ENCODE peak calls at places on chromosomes 1 and 21, in six cellular contexts. One of them, this sample, is unnamed.

GRCh38 chr1:205480349-205481278 is 23.9 kb upstream of the CDK18 start:
- DNase-seq in NB4: no peak
- DNase-seq in prostate gland: no peak
- DNase-seq in Panc1: no peak
- DNase-seq in GM23338: no peak
- DNase-seq in heart left ventricle: no peak
- DNase-seq in this sample: peak

GRCh38 chr1:159923203-159924024 is 1.9 kb downstream of the TAGLN2 start:
- DNase-seq in NB4: peak
- DNase-seq in prostate gland: peak
- DNase-seq in Panc1: no peak
- DNase-seq in GM23338: peak
- DNase-seq in heart left ventricle: peak
- DNase-seq in this sample: peak

GRCh38 chr21:45353200-45353599 is 51.8 kb upstream of the COL18A1 start:
- DNase-seq in NB4: no peak
- DNase-seq in prostate gland: no peak
- DNase-seq in Panc1: no peak
- DNase-seq in GM23338: no peak
- DNase-seq in heart left ventricle: no peak
- DNase-seq in this sample: no peak

GRCh38 chr1:186735463-186735862 is 55.2 kb upstream of the PTGS2 start:
- DNase-seq in NB4: no peak
- DNase-seq in prostate gland: no peak
- DNase-seq in Panc1: no peak
- DNase-seq in GM23338: no peak
- DNase-seq in heart left ventricle: no peak
- DNase-seq in this sample: no peak

GRCh38 chr1:46492269-46492853 is 2.7 kb downstream of the DMBX1 start:
- DNase-seq in NB4: no peak
- DNase-seq in prostate gland: no peak
- DNase-seq in Panc1: no peak
- DNase-seq in GM23338: no peak
- DNase-seq in heart left ventricle: no peak
- DNase-seq in this sample: no peak

GRCh38 chr21:27572681-27573080 is 605.8 kb upstream of the ADAMTS5 start:
- DNase-seq in NB4: no peak
- DNase-seq in prostate gland: no peak
- DNase-seq in Panc1: no peak
- DNase-seq in GM23338: no peak
- DNase-seq in heart left ventricle: no peak
- DNase-seq in this sample: no peak

GRCh38 chr1:20366766-20367602 is 76.3 kb downstream of the VWA5B1 start:
- DNase-seq in NB4: no peak
- DNase-seq in prostate gland: no peak
- DNase-seq in Panc1: no peak
- DNase-seq in GM23338: peak
- DNase-seq in heart left ventricle: no peak
- DNase-seq in this sample: no peak

GRCh38 chr1:81874461-81874860 is 73.7 kb downstream of the ADGRL2 start:
- DNase-seq in NB4: no peak
- DNase-seq in prostate gland: no peak
- DNase-seq in Panc1: no peak
- DNase-seq in GM23338: no peak
- DNase-seq in heart left ventricle: no peak
- DNase-seq in this sample: no peak

GRCh38 chr1:228370941-228371740 is 35.5 kb downstream of the TRIM11 start:
- DNase-seq in NB4: peak
- DNase-seq in prostate gland: no peak
- DNase-seq in Panc1: no peak
- DNase-seq in GM23338: no peak
- DNase-seq in heart left ventricle: peak
- DNase-seq in this sample: no peak

GRCh38 chr1:198651685-198652400 is 13.0 kb downstream of the PTPRC start:
- DNase-seq in NB4: peak
- DNase-seq in prostate gland: no peak
- DNase-seq in Panc1: no peak
- DNase-seq in GM23338: no peak
- DNase-seq in heart left ventricle: no peak
- DNase-seq in this sample: no peak

GRCh38 chr1:16293568-16293967 is 56.6 kb upstream of the CPLANE2 start:
- DNase-seq in NB4: peak
- DNase-seq in prostate gland: no peak
- DNase-seq in Panc1: no peak
- DNase-seq in GM23338: no peak
- DNase-seq in heart left ventricle: no peak
- DNase-seq in this sample: no peak

GRCh38 chr1:192826791-192827477 is 18.1 kb downstream of the RGS2 start:
- DNase-seq in NB4: no peak
- DNase-seq in prostate gland: no peak
- DNase-seq in Panc1: no peak
- DNase-seq in GM23338: no peak
- DNase-seq in heart left ventricle: no peak
- DNase-seq in this sample: no peak

GRCh38 chr1:225911207-225912130 is 12.6 kb downstream of the PYCR2 start:
- DNase-seq in NB4: no peak
- DNase-seq in prostate gland: peak
- DNase-seq in Panc1: no peak
- DNase-seq in GM23338: peak
- DNase-seq in heart left ventricle: peak
- DNase-seq in this sample: peak

GRCh38 chr1:61086245-61086644 is 3.9 kb downstream of the NFIA start:
- DNase-seq in NB4: no peak
- DNase-seq in prostate gland: no peak
- DNase-seq in Panc1: no peak
- DNase-seq in GM23338: no peak
- DNase-seq in heart left ventricle: no peak
- DNase-seq in this sample: no peak

GRCh38 chr1:61084560-61084991 is 2.2 kb downstream of the NFIA start:
- DNase-seq in NB4: no peak
- DNase-seq in prostate gland: no peak
- DNase-seq in Panc1: no peak
- DNase-seq in GM23338: no peak
- DNase-seq in heart left ventricle: no peak
- DNase-seq in this sample: no peak

GRCh38 chr1:61083799-61084385 is 1.5 kb downstream of the NFIA start:
- DNase-seq in NB4: no peak
- DNase-seq in prostate gland: no peak
- DNase-seq in Panc1: peak
- DNase-seq in GM23338: peak
- DNase-seq in heart left ventricle: no peak
- DNase-seq in this sample: no peak

GRCh38 chr1:61087574-61087973 is 5.2 kb downstream of the NFIA start:
- DNase-seq in NB4: no peak
- DNase-seq in prostate gland: no peak
- DNase-seq in Panc1: no peak
- DNase-seq in GM23338: no peak
- DNase-seq in heart left ventricle: no peak
- DNase-seq in this sample: no peak

DNA sequence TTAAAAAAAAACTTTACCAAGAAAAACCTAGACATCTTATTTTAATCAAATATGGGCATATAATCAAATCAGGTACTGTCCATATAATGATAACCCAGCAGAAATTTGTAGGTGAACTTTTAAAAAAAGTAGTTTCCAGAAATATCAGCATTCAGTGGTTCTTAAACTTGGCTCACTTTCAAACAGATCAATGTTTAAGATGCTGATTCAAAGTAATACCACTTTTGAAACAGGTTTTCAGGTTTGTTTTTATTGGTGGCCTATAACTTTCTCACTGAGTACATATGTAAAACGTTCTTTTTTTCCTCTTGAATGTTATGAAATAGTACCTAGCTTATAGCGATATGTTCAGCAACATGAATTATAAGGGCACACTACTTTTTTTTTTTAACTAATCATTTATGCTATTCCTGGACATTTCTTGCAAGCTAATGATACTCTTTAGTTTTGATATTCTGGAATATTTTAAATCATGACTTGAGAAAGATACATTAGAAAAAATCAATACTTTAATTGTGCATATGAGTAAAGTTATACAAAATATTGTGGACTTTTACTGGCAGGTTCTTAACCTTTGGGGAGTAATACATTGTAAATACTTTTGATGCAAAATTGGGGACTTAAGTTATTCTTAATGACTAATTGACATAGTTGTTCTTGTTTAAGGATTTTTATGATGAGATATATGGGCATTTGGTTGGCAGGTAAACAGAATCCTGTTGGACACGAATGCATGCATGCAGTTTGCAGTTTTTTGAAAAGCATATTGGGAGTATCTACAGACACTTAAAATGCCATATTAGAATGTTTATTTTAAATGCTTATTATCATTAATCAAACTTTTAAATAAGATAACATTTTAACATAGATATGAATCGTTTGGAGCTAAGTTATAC is 3.1 kb downstream of the NFIA start:
- DNase-seq in NB4: no peak
- DNase-seq in prostate gland: no peak
- DNase-seq in Panc1: no peak
- DNase-seq in GM23338: no peak
- DNase-seq in heart left ventricle: no peak
- DNase-seq in this sample: no peak
- H3K4me3 ChIP-seq in NB4: no peak
- H3K4me3 ChIP-seq in prostate gland: peak
- H3K4me3 ChIP-seq in Panc1: no peak
- H3K4me3 ChIP-seq in GM23338: no peak
- H3K4me3 ChIP-seq in heart left ventricle: peak
- H3K4me3 ChIP-seq in this sample: no peak

GRCh38 chr1:3899776-3900149 is 309 bp downstream of the C1orf174 start:
- DNase-seq in NB4: no peak
- DNase-seq in prostate gland: no peak
- DNase-seq in Panc1: no peak
- DNase-seq in GM23338: peak
- DNase-seq in heart left ventricle: no peak
- DNase-seq in this sample: no peak
- TF ChIP-seq CTCF in NB4: no peak
- TF ChIP-seq CTCF in prostate gland: no peak
- TF ChIP-seq CTCF in Panc1: no peak
- TF ChIP-seq CTCF in GM23338: no peak
- TF ChIP-seq CTCF in heart left ventricle: no peak
- TF ChIP-seq CTCF in this sample: no peak

GRCh38 chr1:48219803-48220202 is 2.7 kb upstream of the SLC5A9 start:
- DNase-seq in NB4: no peak
- DNase-seq in prostate gland: no peak
- DNase-seq in Panc1: no peak
- DNase-seq in GM23338: no peak
- DNase-seq in heart left ventricle: no peak
- DNase-seq in this sample: no peak
- H3K4me3 ChIP-seq in NB4: no peak
- H3K4me3 ChIP-seq in prostate gland: no peak
- H3K4me3 ChIP-seq in Panc1: no peak
- H3K4me3 ChIP-seq in GM23338: no peak
- H3K4me3 ChIP-seq in heart left ventricle: no peak
- H3K4me3 ChIP-seq in this sample: no peak

GRCh38 chr1:150696995-150697927 is at the start of gene GOLPH3L:
- DNase-seq in NB4: peak
- DNase-seq in prostate gland: peak
- DNase-seq in Panc1: peak
- DNase-seq in GM23338: peak
- DNase-seq in heart left ventricle: peak
- DNase-seq in this sample: peak
- TF ChIP-seq CTCF in NB4: no peak
- TF ChIP-seq CTCF in prostate gland: peak
- TF ChIP-seq CTCF in Panc1: no peak
- TF ChIP-seq CTCF in GM23338: no peak
- TF ChIP-seq CTCF in heart left ventricle: no peak
- TF ChIP-seq CTCF in this sample: no peak

GRCh38 chr1:217674330-217674729 is 43.2 kb downstream of the SPATA17 start:
- DNase-seq in NB4: no peak
- DNase-seq in prostate gland: no peak
- DNase-seq in Panc1: no peak
- DNase-seq in GM23338: peak
- DNase-seq in heart left ventricle: no peak
- DNase-seq in this sample: no peak

DNA sequence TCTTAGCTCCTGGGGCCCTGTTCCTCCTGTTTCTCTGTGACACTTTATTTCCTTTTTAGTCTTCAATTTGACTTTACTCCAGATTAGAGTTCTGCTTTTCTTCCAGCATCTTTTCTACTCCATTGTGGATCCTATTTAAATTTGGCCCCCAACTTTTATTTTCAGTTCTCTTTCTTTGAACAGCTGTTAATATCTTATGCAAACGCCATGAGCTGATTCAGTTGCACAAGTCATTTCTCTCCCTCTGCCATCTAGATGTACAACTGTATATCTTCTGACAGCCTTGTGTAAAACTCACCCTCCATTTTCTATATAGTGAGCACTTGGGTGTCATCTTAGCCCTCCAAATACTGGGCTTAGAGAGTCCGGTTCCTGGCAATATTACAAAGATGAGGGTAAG is 42.2 kb downstream of the SPATA17 start:
- DNase-seq in NB4: no peak
- DNase-seq in prostate gland: no peak
- DNase-seq in Panc1: no peak
- DNase-seq in GM23338: no peak
- DNase-seq in heart left ventricle: no peak
- DNase-seq in this sample: no peak
- H3K4me3 ChIP-seq in NB4: no peak
- H3K4me3 ChIP-seq in prostate gland: no peak
- H3K4me3 ChIP-seq in Panc1: no peak
- H3K4me3 ChIP-seq in GM23338: no peak
- H3K4me3 ChIP-seq in heart left ventricle: no peak
- H3K4me3 ChIP-seq in this sample: no peak

DNA sequence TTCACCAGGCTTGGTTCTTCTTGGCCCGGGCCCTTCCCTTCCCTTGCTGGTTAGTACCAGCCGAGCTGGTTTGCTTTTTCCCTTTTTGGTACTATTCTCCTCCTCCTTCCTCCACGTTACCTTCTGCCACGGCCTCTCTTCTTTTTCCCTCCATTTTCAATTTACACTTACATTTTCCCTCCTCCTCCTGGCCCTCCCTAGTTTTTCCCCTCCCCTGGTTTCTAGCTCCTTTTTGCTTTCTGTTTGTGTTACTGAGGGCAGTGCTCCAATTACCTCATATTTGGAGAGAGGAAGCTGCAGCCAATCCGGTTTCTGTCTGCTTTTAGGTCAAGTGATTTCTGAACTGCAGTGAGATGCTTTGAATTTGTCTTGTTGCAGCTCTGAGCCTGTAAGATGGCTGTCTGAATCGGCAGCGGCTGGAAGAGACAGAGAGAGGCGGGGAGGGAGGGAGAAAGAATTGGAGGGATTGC is 63.7 kb downstream of the MACF1 start:
- DNase-seq in NB4: no peak
- DNase-seq in prostate gland: peak
- DNase-seq in Panc1: no peak
- DNase-seq in GM23338: peak
- DNase-seq in heart left ventricle: peak
- DNase-seq in this sample: no peak
- TF ChIP-seq CTCF in NB4: no peak
- TF ChIP-seq CTCF in prostate gland: no peak
- TF ChIP-seq CTCF in Panc1: no peak
- TF ChIP-seq CTCF in GM23338: no peak
- TF ChIP-seq CTCF in heart left ventricle: no peak
- TF ChIP-seq CTCF in this sample: no peak

This sample was measured in GM06990.